ENCODE peak calls at places on chromosome X, in six cellular contexts. T is GM23248, M is pancreas, V is tibial artery, K is mesendoderm, X is aorta. H is an unnamed sample.

GRCh38 chrX:73481521-73481920 is 34.7 kb downstream of the CDX4 start:
- DNase-seq in K (no peak), V (no peak), T (no peak), M (no peak), X (no peak), H (no peak)

GRCh38 chrX:101229155-101229554 is 9.6 kb downstream of the DRP2 start:
- DNase-seq in X (no peak), T (peak), K (no peak), M (no peak), V (no peak), H (no peak)

GRCh38 chrX:52574416-52575275 is 57.8 kb upstream of the XAGE1B start:
- DNase-seq in K (peak), X (no peak), M (no peak), T (peak), V (no peak), H (no peak)

GRCh38 chrX:14779589-14779988 is 93.3 kb downstream of the FANCB start:
- DNase-seq in X (no peak), T (no peak), K (no peak), V (no peak), M (no peak), H (no peak)

GRCh38 chrX:108735680-108736508 is 469 bp downstream of the IRS4 start:
- DNase-seq in X (peak), M (no peak), V (no peak), K (peak), T (peak), H (peak)

GRCh38 chrX:23901065-23901464 is 6.7 kb downstream of the APOO start:
- DNase-seq in X (no peak), V (no peak), T (peak), M (no peak), K (peak), H (no peak)

GRCh38 chrX:26915064-26915463 is 548.1 kb downstream of the PPP4R3C start:
- DNase-seq in V (no peak), T (peak), K (no peak), X (no peak), M (no peak), H (no peak)

GRCh38 chrX:2483398-2483797 is 17.4 kb downstream of the DHRSX start:
- DNase-seq in T (no peak), K (no peak), X (no peak), M (no peak), V (no peak), H (peak)

GRCh38 chrX:32839781-32840180 is 371.6 kb downstream of the DMD start:
- DNase-seq in T (no peak), X (no peak), M (no peak), K (no peak), V (no peak), H (no peak)
- H3K27ac ChIP-seq in T (no peak), X (no peak), M (no peak), K (no peak), V (no peak), H (no peak)

GRCh38 chrX:71540801-71541545 is 8.1 kb downstream of the OGT start:
- DNase-seq in T (no peak), K (peak), X (no peak), V (no peak), M (no peak), H (no peak)

GRCh38 chrX:71542825-71543224 is 9.9 kb downstream of the OGT start:
- DNase-seq in X (no peak), V (no peak), M (no peak), K (no peak), T (peak), H (no peak)

GRCh38 chrX:71541546-71542022 is 8.7 kb downstream of the OGT start:
- DNase-seq in M (no peak), V (no peak), T (peak), X (no peak), K (no peak), H (no peak)

GRCh38 chrX:71543316-71543715 is 10.4 kb downstream of the OGT start:
- DNase-seq in K (no peak), V (no peak), X (no peak), M (no peak), T (peak), H (no peak)

DNA sequence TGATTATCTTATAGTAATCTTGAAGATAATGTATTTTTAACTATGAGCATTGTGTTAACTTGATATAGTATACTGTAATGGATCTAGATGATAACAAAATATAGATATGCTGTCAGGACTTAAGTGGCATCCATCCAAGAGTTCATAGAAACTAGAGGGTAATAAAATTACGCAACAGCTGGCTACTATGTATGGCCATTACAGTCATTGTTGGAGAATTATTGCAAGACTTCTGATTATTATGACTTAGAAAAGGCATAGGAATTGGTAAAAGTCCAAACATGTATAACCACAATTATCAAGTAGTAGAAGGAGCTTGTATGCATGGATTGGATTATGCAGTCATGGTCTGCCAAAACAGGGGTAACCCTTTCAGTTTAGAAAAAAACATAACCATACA is 9.5 kb downstream of the OGT start:
- DNase-seq in M (no peak), X (no peak), T (peak), K (no peak), V (no peak), H (no peak)
- H3K27ac ChIP-seq in M (no peak), X (no peak), T (peak), K (no peak), V (peak), H (no peak)

GRCh38 chrX:153780678-153781427 is at the start of gene SRPK3:
- DNase-seq in M (no peak), V (no peak), K (no peak), X (no peak), T (peak), H (no peak)
- H3K27ac ChIP-seq in M (no peak), V (peak), K (no peak), X (peak), T (no peak), H (no peak)

DNA sequence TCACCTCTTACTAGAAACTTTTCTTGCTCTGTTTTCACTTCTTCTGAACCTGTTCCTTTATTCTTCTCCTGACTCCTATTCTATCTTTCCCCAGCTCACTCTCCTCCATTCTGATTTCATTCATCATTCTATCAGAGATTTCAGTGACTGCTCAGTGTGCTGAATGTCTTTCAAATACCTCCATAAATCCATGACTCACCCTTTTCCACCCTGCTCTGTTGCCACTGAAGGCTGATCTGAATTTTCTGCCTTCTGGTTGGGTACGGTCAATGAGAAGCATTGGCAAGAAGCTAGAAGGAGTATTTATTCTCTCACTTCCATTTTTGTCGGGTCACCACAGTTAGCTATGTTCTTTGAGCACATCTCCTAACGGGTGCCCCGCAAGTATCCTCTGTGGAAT is 265.9 kb downstream of the CBLL2 start:
- DNase-seq in X (no peak), V (no peak), M (no peak), K (peak), T (peak), H (no peak)
- H3K27ac ChIP-seq in X (no peak), V (no peak), M (no peak), K (no peak), T (no peak), H (no peak)

DNA sequence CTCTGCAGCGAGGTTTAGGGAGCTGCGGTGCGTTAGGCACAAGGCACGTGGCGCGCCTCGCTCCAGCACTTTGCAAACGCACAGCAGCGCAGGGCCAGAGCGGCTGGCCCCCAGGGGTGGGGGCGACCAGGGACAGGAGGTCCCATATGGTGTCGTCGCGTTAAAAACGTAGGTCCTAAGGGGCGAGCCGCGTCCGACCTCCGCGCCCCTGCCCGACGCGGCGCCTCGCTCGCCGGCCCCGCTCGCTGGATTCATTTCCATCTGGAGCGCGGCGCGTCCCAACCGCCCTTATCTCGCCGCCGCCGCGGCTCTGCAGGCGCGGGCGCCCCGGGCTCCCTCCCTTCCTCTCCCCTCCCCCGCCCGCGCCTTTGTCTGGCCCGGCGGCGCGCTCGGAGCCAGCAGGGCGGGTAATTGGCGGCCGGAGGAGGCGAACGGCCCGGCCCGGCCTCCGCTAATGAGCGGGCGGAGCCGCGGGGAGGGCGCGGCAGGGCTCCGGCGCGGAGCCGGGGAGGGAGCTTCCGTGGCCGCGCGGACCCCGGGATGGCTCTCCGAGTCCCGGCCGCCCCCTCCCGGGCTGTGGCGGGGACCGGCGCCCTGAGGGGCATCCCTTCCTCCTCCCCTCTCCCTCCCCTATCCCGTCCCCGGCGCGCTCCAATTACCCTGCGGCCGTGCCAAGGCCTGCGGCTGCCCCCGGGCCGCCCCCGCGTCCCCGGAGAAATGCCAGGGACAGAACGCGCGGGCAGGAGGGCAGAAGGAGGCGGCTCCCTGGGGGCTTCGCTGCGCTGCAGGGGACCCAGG is 409.0 kb downstream of the BCOR start:
- DNase-seq in T (peak), K (peak), V (peak), M (peak), X (peak), H (peak)
- H3K27ac ChIP-seq in T (no peak), K (peak), V (peak), M (no peak), X (no peak), H (no peak)

DNA sequence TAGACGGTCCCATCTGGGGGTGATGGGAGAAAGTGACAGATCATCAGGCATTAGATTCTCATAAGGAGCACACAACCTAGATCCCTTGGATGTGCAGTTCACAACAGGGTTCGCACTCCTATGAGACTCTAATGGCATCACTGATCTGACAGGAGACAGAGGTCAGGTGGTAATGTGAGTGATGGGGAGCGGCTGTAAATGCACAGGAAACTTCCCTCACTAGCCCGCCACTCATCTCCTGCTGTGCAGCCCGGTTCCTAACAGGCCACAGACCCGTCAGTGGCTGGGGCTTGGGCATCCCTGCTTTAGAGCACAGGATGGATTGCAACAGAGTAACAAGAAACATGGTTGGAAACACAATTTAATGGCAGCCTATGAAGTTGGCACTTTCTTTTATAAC is 172.6 kb upstream of the VCX3A start:
- DNase-seq in K (peak), T (no peak), M (no peak), V (no peak), X (no peak), H (no peak)
- H3K27ac ChIP-seq in K (peak), T (no peak), M (no peak), V (no peak), X (no peak), H (no peak)

GRCh38 chrX:46569621-46570020 is 3.9 kb upstream of the CHST7 start:
- DNase-seq in V (no peak), K (no peak), X (no peak), T (no peak), M (no peak), H (no peak)

GRCh38 chrX:46561931-46562721 is 11.4 kb upstream of the CHST7 start:
- DNase-seq in T (no peak), K (no peak), X (no peak), M (peak), V (no peak), H (no peak)

GRCh38 chrX:46571423-46572294 is 1.9 kb upstream of the CHST7 start:
- DNase-seq in X (no peak), T (no peak), V (no peak), K (peak), M (no peak), H (no peak)

GRCh38 chrX:46572295-46572936 is 1.1 kb upstream of the CHST7 start:
- DNase-seq in M (no peak), T (peak), X (no peak), K (no peak), V (no peak), H (no peak)

GRCh38 chrX:46567388-46567787 is 6.2 kb upstream of the CHST7 start:
- DNase-seq in V (no peak), T (no peak), M (no peak), K (no peak), X (no peak), H (no peak)
- H3K27ac ChIP-seq in V (no peak), T (no peak), M (no peak), K (no peak), X (no peak), H (no peak)

GRCh38 chrX:4638036-4638435 is 924.6 kb upstream of the PRKX start:
- DNase-seq in K (no peak), M (no peak), V (no peak), T (no peak), X (no peak), H (no peak)

GRCh38 chrX:4642114-4642513 is 928.7 kb upstream of the PRKX start:
- DNase-seq in T (no peak), V (no peak), X (no peak), K (no peak), M (no peak), H (no peak)
- H3K27ac ChIP-seq in T (no peak), V (no peak), X (no peak), K (no peak), M (no peak), H (no peak)

DNA sequence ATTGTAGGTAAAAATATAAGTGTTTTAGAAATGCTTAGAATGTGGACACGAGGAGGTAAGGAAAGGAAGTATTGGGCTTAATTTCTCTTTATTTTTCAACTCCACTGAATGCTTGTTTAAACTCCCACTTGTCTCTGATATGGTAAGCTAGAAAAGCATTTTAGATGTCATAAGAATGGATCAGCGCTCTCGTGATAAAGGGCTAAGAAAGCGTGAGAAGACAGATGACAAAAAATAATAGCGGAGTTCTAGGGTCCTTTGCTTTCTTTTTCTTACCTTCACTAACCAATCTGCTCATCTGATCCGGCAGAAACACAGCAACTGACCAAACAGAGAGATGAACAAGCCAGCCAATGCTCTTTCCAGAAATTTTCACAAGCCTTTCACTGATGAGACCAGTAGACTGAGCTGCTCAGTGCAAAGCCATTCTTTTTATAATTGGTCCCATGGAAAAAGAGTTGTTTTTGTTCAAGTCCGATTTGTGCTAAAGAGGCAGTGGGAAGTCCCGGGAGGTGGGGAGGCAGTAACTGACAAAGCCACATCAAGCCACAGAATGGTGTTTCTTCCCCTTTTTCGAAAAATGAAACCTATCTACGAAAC is at the start of gene TASL:
- DNase-seq in V (no peak), K (no peak), M (no peak), T (no peak), X (no peak), H (no peak)
- H3K27ac ChIP-seq in V (no peak), K (no peak), M (no peak), T (no peak), X (no peak), H (peak)

H was measured in upper lobe of right lung.